ENCODE peak calls at places on chromosomes 1 and 21, in five cellular contexts. S, H, M, E and W are unnamed samples. For H3K4me1, the result is how much of the 10 kb centered on the place peaks cover.

GRCh38 chr1:188782220-188782841 is 1695.3 kb downstream of the BRINP3 start:
- DNase-seq in M (no peak), S (no peak), E (no peak), H (no peak), W (no peak)

GRCh38 chr1:67560580-67561285 is 124.3 kb upstream of the GADD45A start:
- DNase-seq in S (no peak), H (no peak), E (no peak), M (no peak), W (no peak)

GRCh38 chr1:6962956-6963915 is 178.0 kb downstream of the CAMTA1 start:
- DNase-seq in E (peak), M (peak), H (no peak), S (peak), W (no peak)

GRCh38 chr1:201539561-201540404 is 856 bp downstream of the NAV1 start:
- DNase-seq in S (peak), E (peak), M (peak), H (no peak), W (no peak)

GRCh38 chr1:208616776-208617175 is 372.6 kb upstream of the PLXNA2 start:
- DNase-seq in S (no peak), M (no peak), H (no peak), E (no peak), W (no peak)

GRCh38 chr1:231720652-231721325 is 94.2 kb downstream of the DISC1 start:
- DNase-seq in M (no peak), H (no peak), E (no peak), S (no peak), W (no peak)

GRCh38 chr1:58090640-58091039 is 455.9 kb downstream of the OMA1 start:
- DNase-seq in H (no peak), E (no peak), M (no peak), S (no peak), W (no peak)

GRCh38 chr1:145720878-145721671 is 1.8 kb downstream of the CD160 start:
- DNase-seq in S (peak), E (peak), H (peak), M (peak), W (peak)

GRCh38 chr1:235640580-235640979 is 9.0 kb downstream of the GNG4 start:
- DNase-seq in E (peak), H (no peak), S (no peak), M (peak), W (no peak)

GRCh38 chr1:93629101-93630059 is 52.3 kb downstream of the BCAR3 start:
- DNase-seq in M (peak), H (peak), E (peak), S (no peak), W (peak)
- H3K4me1 ChIP-seq in M (under half), H (under half), E (under half), S (under half), W (under half)

DNA sequence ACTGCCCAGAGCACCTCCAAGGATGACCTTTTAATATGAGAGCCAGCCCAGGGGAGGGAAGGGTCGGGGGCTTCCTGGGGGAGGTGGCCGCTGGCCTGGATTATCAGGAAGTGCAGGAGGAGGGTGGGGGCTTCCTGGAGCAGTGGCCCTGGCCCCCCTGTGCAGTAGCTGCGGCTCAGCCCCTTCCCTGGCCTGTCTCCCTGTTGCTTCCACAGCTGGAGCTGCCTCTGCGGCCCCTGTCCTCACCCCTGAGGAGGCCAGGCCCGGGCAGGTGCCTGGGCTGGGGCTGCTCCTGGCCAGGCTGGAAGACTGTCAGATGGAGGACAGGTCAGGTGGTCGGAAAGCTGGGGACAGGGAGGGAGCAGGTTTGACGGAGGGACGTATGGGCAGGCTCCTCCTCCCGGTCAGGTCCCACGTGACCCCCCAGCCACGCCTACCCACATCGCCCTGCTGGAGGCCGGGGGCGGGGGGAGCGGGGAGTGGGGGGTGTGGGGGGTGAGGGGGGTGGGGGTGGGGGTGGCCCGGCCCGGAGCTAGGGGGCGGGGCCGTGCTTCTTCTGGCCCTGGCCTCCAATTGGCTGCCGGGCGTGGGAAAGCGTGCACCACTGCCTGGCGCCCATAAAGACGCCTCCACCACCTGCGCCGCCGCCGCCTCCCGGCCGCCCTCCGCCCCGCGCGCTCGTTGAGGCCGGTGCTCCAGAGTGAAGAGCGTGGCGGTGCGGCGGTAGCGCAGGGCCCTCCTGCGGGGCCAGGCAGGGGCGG is 10.2 kb upstream of the TNFRSF14 start:
- DNase-seq in S (peak), M (peak), H (peak), E (peak), W (peak)
- TF ChIP-seq POLR2A in S (no peak), M (peak), H (peak), E (peak), W (no peak)

GRCh38 chr1:3453891-3454810 is at the start of gene ARHGEF16:
- DNase-seq in S (no peak), E (peak), M (peak), H (peak), W (peak)
- TF ChIP-seq CTCF in S (no peak), E (peak), M (peak), H (peak), W (peak)

GRCh38 chr1:157115429-157115838 is 15.8 kb upstream of the ETV3L start:
- DNase-seq in H (no peak), M (peak), S (no peak), E (no peak), W (no peak)

GRCh38 chr1:157114183-157115121 is 14.8 kb upstream of the ETV3L start:
- DNase-seq in H (no peak), M (peak), E (no peak), S (no peak), W (peak)

GRCh38 chr1:157113116-157113515 is 13.5 kb upstream of the ETV3L start:
- DNase-seq in S (no peak), M (peak), E (no peak), H (no peak), W (no peak)

GRCh38 chr1:157112186-157112867 is 12.7 kb upstream of the ETV3L start:
- DNase-seq in M (peak), H (no peak), S (no peak), E (no peak), W (no peak)

GRCh38 chr1:157113631-157114030 is 14.0 kb upstream of the ETV3L start:
- DNase-seq in S (no peak), H (no peak), M (peak), E (no peak), W (no peak)
- H3K4me1 ChIP-seq in S (under half), H (under half), M (under half), E (under half), W (under half)

GRCh38 chr21:33642027-33642895 is at the start of gene ITSN1:
- DNase-seq in S (peak), H (peak), M (peak), E (peak), W (peak)
- TF ChIP-seq POLR2A in S (peak), H (peak), M (peak), E (peak), W (peak)

GRCh38 chr1:85583355-85584263 is 3.0 kb downstream of the CCN1 start:
- DNase-seq in E (no peak), S (no peak), H (no peak), M (no peak), W (no peak)

GRCh38 chr1:85582687-85583354 is 2.3 kb downstream of the CCN1 start:
- DNase-seq in S (peak), E (no peak), M (no peak), H (no peak), W (no peak)

GRCh38 chr1:85581138-85581801 is 709 bp downstream of the CCN1 start:
- DNase-seq in M (peak), H (peak), E (peak), S (peak), W (peak)

GRCh38 chr1:85580046-85580411 is 532 bp upstream of the CCN1 start:
- DNase-seq in H (peak), S (no peak), E (no peak), M (no peak), W (peak)

GRCh38 chr1:85581802-85582686 is 1.5 kb downstream of the CCN1 start:
- DNase-seq in H (peak), E (peak), S (peak), M (no peak), W (peak)
- TF ChIP-seq CTCF in H (peak), E (no peak), S (peak), M (no peak), W (peak)

GRCh38 chr1:176720835-176721234 is 257.9 kb downstream of the PAPPA2 start:
- DNase-seq in E (no peak), S (no peak), H (no peak), M (no peak), W (no peak)
- H3K4me1 ChIP-seq in E (under half), S (under half), H (under half), M (under half), W (under half)

DNA sequence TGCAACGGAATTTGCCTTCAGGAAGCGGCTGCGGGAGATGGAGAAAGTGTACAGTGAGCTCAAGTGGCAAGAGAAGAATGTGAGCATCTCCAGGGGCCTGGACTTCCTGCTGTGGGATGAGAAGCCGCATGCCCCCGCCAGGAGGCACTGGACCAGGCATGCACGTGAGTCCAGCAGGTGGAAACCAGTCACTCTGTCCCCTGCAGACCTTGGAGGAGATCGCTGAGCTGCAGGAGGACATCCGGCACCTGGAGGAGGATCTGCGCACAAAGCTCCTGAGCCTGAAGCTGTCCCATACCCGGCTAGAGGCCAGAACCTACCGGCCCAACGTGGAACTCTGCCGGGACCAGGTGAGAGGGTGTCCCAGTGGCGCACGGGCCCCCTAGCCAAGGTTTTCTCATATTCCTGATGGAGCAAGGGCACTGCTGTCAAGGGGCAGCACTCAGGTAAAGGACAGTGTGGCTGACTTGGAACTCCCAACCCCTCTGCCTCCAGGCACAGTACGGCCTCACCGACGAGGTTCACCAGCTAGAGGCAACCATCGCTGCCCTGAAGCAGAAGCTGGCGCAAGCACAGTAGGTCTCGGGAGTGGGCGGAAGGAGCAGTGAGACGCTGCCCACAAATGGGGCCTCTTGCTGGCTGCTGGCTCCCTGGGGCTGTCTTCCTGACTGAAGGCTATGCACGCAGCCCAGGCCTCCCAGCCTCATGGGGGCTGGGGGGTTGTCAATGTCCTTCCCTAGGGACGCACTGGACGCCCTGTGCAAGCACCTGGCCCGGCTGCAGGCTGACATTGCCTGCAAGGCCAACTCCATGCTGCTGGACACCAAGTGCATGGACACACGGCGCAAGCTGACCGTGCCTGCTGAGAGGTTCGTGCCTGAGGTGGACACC is 1.2 kb upstream of the ADPRS start:
- DNase-seq in S (no peak), M (peak), E (no peak), H (no peak), W (no peak)
- TF ChIP-seq POLR2A in S (no peak), M (no peak), E (no peak), H (no peak), W (no peak)